ENCODE peak calls at places on chromosomes 5 and 9, in eight cellular contexts. I is MM.1S, W is K562, K is lower leg skin, A is HCT116, B is astrocyte of the cerebellum, O is RWPE1, Y is transverse colon. G is an unnamed sample.

GRCh38 chr9:127628644-127629467 is 16.8 kb downstream of the STXBP1 start:
- DNase-seq in I (no peak), W (peak; percentile 76), K (no peak), A (no peak), B (no peak), O (peak; percentile 70), Y (no peak), G (no peak)

GRCh38 chr5:149723374-149723773 is 6.7 kb upstream of the PPARGC1B start:
- DNase-seq in I (no peak), W (no peak), K (no peak), A (no peak), B (no peak), O (no peak), Y (no peak), G (no peak)

GRCh38 chr5:168282120-168282519 is 9.3 kb upstream of the WWC1 start:
- DNase-seq in I (no peak), W (no peak), K (no peak), A (no peak), B (no peak), O (no peak), Y (no peak), G (no peak)

GRCh38 chr9:83582026-83582425 is 40.9 kb upstream of the IDNK start:
- DNase-seq in I (no peak), W (no peak), K (no peak), A (no peak), B (peak; percentile 28), O (no peak), Y (no peak), G (no peak)

GRCh38 chr5:43063731-43064171 is 23.6 kb upstream of the ANXA2R start:
- DNase-seq in I (no peak), W (peak; percentile 45), K (peak; percentile 81), A (no peak), B (no peak), O (no peak), Y (no peak), G (peak; percentile 67)

GRCh38 chr5:120254385-120254784 is 209.7 kb upstream of the PRR16 start:
- DNase-seq in I (no peak), W (no peak), K (no peak), A (no peak), B (no peak), O (peak; percentile 6), Y (no peak), G (no peak)

GRCh38 chr5:125695994-125696679 is 727.1 kb upstream of the GRAMD2B start:
- DNase-seq in I (no peak), W (no peak), K (no peak), A (peak; percentile 7), B (peak; percentile 55), O (no peak), Y (no peak), G (no peak)

GRCh38 chr5:133363807-133364587 is 248.3 kb downstream of the FSTL4 start:
- DNase-seq in I (no peak), W (no peak), K (no peak), A (no peak), B (no peak), O (no peak), Y (no peak), G (no peak)

GRCh38 chr9:130423272-130423671 is 21.5 kb upstream of the ASS1 start:
- DNase-seq in I (no peak), W (no peak), K (no peak), A (no peak), B (no peak), O (no peak), Y (no peak), G (no peak)

GRCh38 chr5:67037171-67037570 is 159.4 kb downstream of the CD180 start:
- DNase-seq in I (no peak), W (no peak), K (no peak), A (no peak), B (no peak), O (no peak), Y (no peak), G (no peak)

GRCh38 chr5:134813827-134814226 is 31.9 kb upstream of the C5orf24 start:
- DNase-seq in I (peak; percentile 28), W (no peak), K (no peak), A (no peak), B (no peak), O (no peak), Y (no peak), G (no peak)

GRCh38 chr9:129815278-129815677 is 8.7 kb downstream of the TOR1A start:
- DNase-seq in I (no peak), W (no peak), K (no peak), A (no peak), B (no peak), O (no peak), Y (no peak), G (no peak)

GRCh38 chr9:126491256-126491879 is 122.4 kb upstream of the LMX1B start:
- DNase-seq in I (peak; percentile 66), W (peak; percentile 58), K (no peak), A (no peak), B (peak; percentile 65), O (peak; percentile 70), Y (peak; percentile 43), G (peak; percentile 59)

GRCh38 chr5:118557103-118557805 is 431.1 kb downstream of the DTWD2 start:
- DNase-seq in I (no peak), W (no peak), K (no peak), A (no peak), B (no peak), O (no peak), Y (no peak), G (no peak)

GRCh38 chr5:56206126-56206525 is 27.0 kb downstream of the ANKRD55 start:
- DNase-seq in I (no peak), W (no peak), K (no peak), A (no peak), B (no peak), O (no peak), Y (no peak), G (no peak)

GRCh38 chr5:21774281-21774680 is 1078.9 kb downstream of the CDH12 start:
- DNase-seq in I (no peak), W (no peak), K (no peak), A (no peak), B (no peak), O (no peak), Y (no peak), G (no peak)

DNA sequence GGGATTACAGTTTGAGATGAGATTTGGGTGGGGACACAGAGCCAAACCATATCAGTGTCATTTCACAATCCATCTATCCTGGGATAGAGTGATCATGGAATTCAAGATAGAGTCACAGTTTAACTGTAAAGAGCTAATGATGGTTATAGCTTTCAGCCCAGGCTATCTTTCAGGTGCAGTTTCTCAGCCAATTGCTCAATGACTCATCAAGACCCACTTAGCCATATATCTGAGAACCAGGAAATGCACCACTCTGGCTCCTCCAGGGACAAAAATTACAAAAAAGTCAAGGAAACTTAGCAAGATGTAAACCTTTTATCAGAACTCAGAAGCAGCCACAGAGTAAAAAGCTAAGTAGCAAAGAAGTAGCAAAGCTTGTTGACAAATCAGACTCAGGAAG is 169.5 kb downstream of the TLE1 start:
- DNase-seq in I (no peak), W (no peak), K (no peak), A (no peak), B (no peak), O (no peak), Y (no peak), G (no peak)
- TF ChIP-seq CTCF in I (no peak), W (no peak), K (no peak), A (no peak), B (no peak), O (no peak), Y (no peak), G (no peak)

DNA sequence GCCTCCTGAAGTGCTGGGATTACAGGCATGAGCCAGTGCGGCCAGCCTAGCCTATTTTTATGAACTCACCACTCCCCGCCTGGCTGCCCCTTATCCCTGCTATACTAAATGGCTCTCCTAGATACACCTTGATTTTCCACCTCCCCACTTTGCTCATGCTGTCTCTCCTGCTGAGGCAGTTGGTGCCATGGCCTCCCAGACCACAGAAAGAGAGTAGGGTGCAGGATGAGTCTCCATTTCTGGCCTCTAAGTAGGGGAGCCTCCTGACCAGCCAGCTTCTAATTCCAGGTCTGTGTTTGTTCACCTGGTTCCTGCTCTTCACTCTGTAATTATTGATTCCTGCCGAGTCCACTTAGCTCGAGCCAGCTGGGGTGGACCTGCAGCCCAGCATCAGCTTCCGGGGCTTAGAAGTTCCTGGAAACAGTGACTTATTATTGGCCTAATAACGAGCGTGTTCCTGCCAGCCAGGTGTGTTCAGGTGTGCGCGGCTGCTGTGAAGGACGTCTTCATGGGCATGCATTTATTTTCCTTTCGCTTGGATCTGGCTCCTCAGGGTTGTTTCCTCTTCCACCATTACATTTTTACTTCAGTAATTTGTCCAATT is 34.0 kb downstream of the ZNF618 start:
- DNase-seq in I (no peak), W (no peak), K (no peak), A (no peak), B (no peak), O (no peak), Y (no peak), G (peak; percentile 56)
- TF ChIP-seq CTCF in I (no peak), W (no peak), K (no peak), A (no peak), B (no peak), O (no peak), Y (no peak), G (no peak)

GRCh38 chr9:74007833-74008232 is 489.3 kb upstream of the RORB start:
- DNase-seq in I (no peak), W (peak; percentile 2), K (no peak), A (no peak), B (no peak), O (no peak), Y (no peak), G (no peak)

GRCh38 chr9:74001382-74001781 is 495.8 kb upstream of the RORB start:
- DNase-seq in I (no peak), W (no peak), K (no peak), A (no peak), B (no peak), O (no peak), Y (no peak), G (no peak)

DNA sequence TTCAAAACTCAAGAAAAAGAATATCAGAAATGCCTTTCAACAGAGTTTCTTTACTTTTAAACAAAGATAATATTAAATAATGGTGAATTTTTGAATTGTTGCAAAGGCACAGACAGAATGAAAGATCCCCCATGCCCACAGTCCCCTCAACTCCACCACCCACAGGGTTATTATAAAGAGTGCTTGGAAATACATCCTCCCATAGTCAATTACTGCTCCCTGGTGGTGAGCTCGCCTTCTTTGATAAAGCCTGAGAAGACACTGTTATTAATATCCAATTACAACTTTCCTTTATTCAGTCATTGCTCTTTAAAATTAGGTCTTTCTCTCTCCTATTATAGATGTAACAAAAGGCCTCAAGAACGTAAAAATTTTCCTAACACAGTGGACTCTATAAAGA is 490.2 kb upstream of the RORB start:
- DNase-seq in I (no peak), W (no peak), K (no peak), A (no peak), B (no peak), O (peak; percentile 7), Y (no peak), G (no peak)
- TF ChIP-seq CTCF in I (no peak), W (no peak), K (no peak), A (no peak), B (peak; percentile 22), O (no peak), Y (no peak), G (no peak)

DNA sequence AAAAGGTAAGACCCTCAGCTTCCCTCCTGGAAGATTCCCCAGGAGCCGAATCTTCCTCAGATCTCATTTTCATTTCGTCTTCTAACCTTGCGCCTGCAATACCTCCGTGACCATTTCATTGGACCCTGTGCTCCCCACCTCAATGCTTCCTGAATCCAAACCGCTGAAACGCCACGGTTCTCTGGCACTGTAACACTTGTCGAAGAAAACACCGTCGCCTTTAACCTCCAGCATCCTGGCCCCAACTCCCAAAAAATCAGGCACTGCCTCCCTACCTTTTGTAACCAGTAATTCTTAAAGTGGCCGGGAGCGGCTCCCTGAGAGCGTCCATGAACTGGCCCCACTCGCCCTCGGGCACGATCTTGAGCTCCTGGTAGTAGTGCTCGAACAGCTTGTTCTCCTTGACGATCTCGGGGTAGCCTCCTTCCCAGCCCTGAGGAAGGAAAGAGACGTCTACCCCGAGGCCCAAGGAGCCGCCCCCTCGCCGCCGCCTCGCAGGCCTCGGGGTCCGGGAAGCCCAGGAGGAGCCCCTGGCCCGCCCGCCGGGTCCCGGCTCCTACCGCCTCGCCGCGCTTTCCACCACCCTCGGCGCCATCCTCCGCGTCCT is 417 bp downstream of the NSUN2 start:
- DNase-seq in I (no peak), W (no peak), K (peak; percentile 87), A (no peak), B (peak; percentile 11), O (peak; percentile 36), Y (no peak), G (no peak)
- TF ChIP-seq CTCF in I (no peak), W (no peak), K (no peak), A (no peak), B (peak; percentile 26), O (peak; percentile 19), Y (no peak), G (no peak)

G was measured in Calu3.